ENCODE peak calls at places on chromosome 4, in four cellular contexts. B is type B pancreatic cell, S is body of pancreas, R is right atrium auricular region. Z is an unnamed sample.

GRCh38 chr4:185311113-185311888 is 84.4 kb downstream of the LRP2BP start:
- DNase-seq in S (no peak), B (no peak), R (no peak), Z (peak)

GRCh38 chr4:53137468-53137867 is 228.4 kb downstream of the SCFD2 start:
- DNase-seq in B (no peak), S (no peak), R (no peak), Z (no peak)

GRCh38 chr4:25367004-25367621 is 9.9 kb upstream of the ANAPC4 start:
- DNase-seq in S (no peak), B (no peak), R (no peak), Z (peak)

GRCh38 chr4:152014280-152014679 is 253.5 kb upstream of the GATB start:
- DNase-seq in S (no peak), B (no peak), R (no peak), Z (peak)

GRCh38 chr4:54281060-54281781 is 52.1 kb downstream of the PDGFRA start:
- DNase-seq in R (peak), S (peak), B (no peak), Z (no peak)

GRCh38 chr4:56215138-56215793 is 172.0 kb downstream of the AASDH start:
- DNase-seq in B (no peak), R (no peak), S (no peak), Z (no peak)

GRCh38 chr4:151930372-151930771 is 169.6 kb upstream of the GATB start:
- DNase-seq in R (no peak), S (no peak), B (no peak), Z (no peak)

GRCh38 chr4:80425701-80426100 is 90.2 kb downstream of the CFAP299 start:
- DNase-seq in B (no peak), R (no peak), S (no peak), Z (no peak)

GRCh38 chr4:25258980-25259578 is 25.2 kb downstream of the PI4K2B start:
- DNase-seq in B (no peak), R (no peak), S (no peak), Z (no peak)

GRCh38 chr4:102553982-102554381 is 52.8 kb downstream of the NFKB1 start:
- DNase-seq in S (no peak), B (no peak), R (no peak), Z (no peak)

GRCh38 chr4:123398803-123399637 is 2.4 kb downstream of the SPRY1 start:
- DNase-seq in B (peak), R (no peak), S (peak), Z (peak)
- TF ChIP-seq CTCF in B (peak), R (no peak), S (no peak), Z (peak)

DNA sequence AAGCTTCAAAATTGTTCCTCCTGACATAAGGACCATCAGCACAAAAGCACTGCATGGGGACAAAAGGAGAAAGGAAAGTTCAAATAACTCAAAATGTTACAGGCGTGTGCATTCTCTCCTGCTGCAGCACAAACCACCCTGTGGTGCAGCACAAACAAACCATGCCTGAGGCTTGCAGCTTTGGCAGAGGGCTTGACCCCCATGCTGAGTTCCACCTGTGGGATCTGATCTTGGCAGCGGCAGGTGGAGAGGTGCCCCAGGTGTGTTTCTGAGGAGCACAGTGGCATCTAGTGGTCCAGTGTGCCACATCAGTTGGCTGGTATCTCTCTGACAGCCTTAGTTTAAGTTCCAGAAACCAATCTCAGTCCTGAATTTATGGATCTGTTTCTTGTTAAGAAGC is 164.6 kb downstream of the SOWAHB start:
- DNase-seq in B (no peak), R (no peak), S (peak), Z (no peak)
- TF ChIP-seq CTCF in B (no peak), R (no peak), S (peak), Z (peak)

GRCh38 chr4:166252487-166253402 is 379.7 kb downstream of the TLL1 start:
- DNase-seq in B (no peak), R (no peak), S (no peak), Z (no peak)
- TF ChIP-seq CTCF in B (peak), R (no peak), S (peak), Z (peak)

DNA sequence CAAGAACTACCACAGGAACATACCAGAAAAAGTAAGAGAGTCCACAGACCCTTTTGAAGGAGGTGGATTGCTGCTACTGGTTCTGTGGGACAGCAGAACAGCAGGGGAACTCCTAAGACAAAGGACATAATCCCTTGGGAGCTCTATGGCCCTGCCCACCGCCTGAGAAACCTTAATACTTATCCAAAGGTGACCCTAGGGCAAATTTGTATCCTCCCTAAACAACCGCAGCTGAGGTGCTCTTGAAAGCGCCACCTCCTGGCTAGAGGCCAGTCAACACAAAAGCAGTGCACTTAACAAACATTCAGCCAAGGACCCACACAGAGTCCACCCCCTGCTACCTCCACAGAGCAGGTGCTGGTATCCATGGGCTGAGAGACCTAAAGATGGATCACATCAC is 136.8 kb downstream of the ADAM29 start:
- DNase-seq in R (no peak), B (no peak), S (no peak), Z (no peak)
- TF ChIP-seq CTCF in R (no peak), B (no peak), S (no peak), Z (peak)

GRCh38 chr4:140427919-140428471 is 547 bp upstream of the CLGN start:
- DNase-seq in R (no peak), S (no peak), B (no peak), Z (no peak)
- TF ChIP-seq CTCF in R (no peak), S (no peak), B (no peak), Z (no peak)

GRCh38 chr4:92599044-92599443 is 295.3 kb downstream of the GRID2 start:
- DNase-seq in B (no peak), R (no peak), S (no peak), Z (no peak)
- TF ChIP-seq CTCF in B (no peak), R (no peak), S (no peak), Z (no peak)